ENCODE peak calls at places on chromosome 5, in seven cellular contexts. One of them, this sample, is unnamed.

GRCh38 chr5:156824800-156825199 is 25.3 kb upstream of the PPP1R2B start:
- DNase-seq in psoas muscle: no peak
- DNase-seq in spleen: no peak
- DNase-seq in gastrocnemius medialis: no peak
- DNase-seq in body of pancreas: no peak
- DNase-seq in CD8-positive, alpha-beta T cell: no peak
- DNase-seq in lung: no peak
- DNase-seq in this sample: peak

GRCh38 chr5:74538206-74538661 is 102.3 kb downstream of the ENC1 start:
- DNase-seq in psoas muscle: peak
- DNase-seq in spleen: peak
- DNase-seq in gastrocnemius medialis: peak
- DNase-seq in body of pancreas: peak
- DNase-seq in CD8-positive, alpha-beta T cell: no peak
- DNase-seq in lung: peak
- DNase-seq in this sample: peak

GRCh38 chr5:175378444-175379028 is 65.4 kb downstream of the DRD1 start:
- DNase-seq in psoas muscle: no peak
- DNase-seq in spleen: no peak
- DNase-seq in gastrocnemius medialis: no peak
- DNase-seq in body of pancreas: no peak
- DNase-seq in CD8-positive, alpha-beta T cell: no peak
- DNase-seq in lung: no peak
- DNase-seq in this sample: no peak

GRCh38 chr5:1652873-1653707 is 129.3 kb upstream of the LPCAT1 start:
- DNase-seq in psoas muscle: no peak
- DNase-seq in spleen: no peak
- DNase-seq in gastrocnemius medialis: no peak
- DNase-seq in body of pancreas: no peak
- DNase-seq in CD8-positive, alpha-beta T cell: no peak
- DNase-seq in lung: no peak
- DNase-seq in this sample: no peak

GRCh38 chr5:179126506-179126991 is 66.4 kb downstream of the ZNF354C start:
- DNase-seq in psoas muscle: no peak
- DNase-seq in spleen: peak
- DNase-seq in gastrocnemius medialis: no peak
- DNase-seq in body of pancreas: no peak
- DNase-seq in CD8-positive, alpha-beta T cell: no peak
- DNase-seq in lung: no peak
- DNase-seq in this sample: no peak

GRCh38 chr5:120848883-120849282 is 384.8 kb downstream of the PRR16 start:
- DNase-seq in psoas muscle: no peak
- DNase-seq in spleen: no peak
- DNase-seq in gastrocnemius medialis: no peak
- DNase-seq in body of pancreas: no peak
- DNase-seq in CD8-positive, alpha-beta T cell: no peak
- DNase-seq in lung: no peak
- DNase-seq in this sample: no peak

GRCh38 chr5:1884638-1885475 is 2.1 kb upstream of the IRX4 start:
- DNase-seq in psoas muscle: no peak
- DNase-seq in spleen: no peak
- DNase-seq in gastrocnemius medialis: no peak
- DNase-seq in body of pancreas: no peak
- DNase-seq in CD8-positive, alpha-beta T cell: no peak
- DNase-seq in lung: no peak
- DNase-seq in this sample: no peak

GRCh38 chr5:59587489-59588337 is 305.8 kb downstream of the PDE4D start:
- DNase-seq in psoas muscle: peak
- DNase-seq in spleen: no peak
- DNase-seq in gastrocnemius medialis: peak
- DNase-seq in body of pancreas: peak
- DNase-seq in CD8-positive, alpha-beta T cell: peak
- DNase-seq in lung: peak
- DNase-seq in this sample: peak

GRCh38 chr5:14672508-14673394 is 8.2 kb downstream of the OTULIN start:
- DNase-seq in psoas muscle: no peak
- DNase-seq in spleen: no peak
- DNase-seq in gastrocnemius medialis: no peak
- DNase-seq in body of pancreas: no peak
- DNase-seq in CD8-positive, alpha-beta T cell: no peak
- DNase-seq in lung: no peak
- DNase-seq in this sample: no peak

GRCh38 chr5:329758-330149 is 8.2 kb downstream of the AHRR start:
- DNase-seq in psoas muscle: no peak
- DNase-seq in spleen: no peak
- DNase-seq in gastrocnemius medialis: no peak
- DNase-seq in body of pancreas: no peak
- DNase-seq in CD8-positive, alpha-beta T cell: no peak
- DNase-seq in lung: no peak
- DNase-seq in this sample: no peak

GRCh38 chr5:96036301-96036700 is 74.7 kb upstream of the ELL2 start:
- DNase-seq in psoas muscle: no peak
- DNase-seq in spleen: no peak
- DNase-seq in gastrocnemius medialis: no peak
- DNase-seq in body of pancreas: no peak
- DNase-seq in CD8-positive, alpha-beta T cell: no peak
- DNase-seq in lung: no peak
- DNase-seq in this sample: no peak

GRCh38 chr5:136149891-136150290 is 17.2 kb downstream of the SMAD5 start:
- DNase-seq in psoas muscle: no peak
- DNase-seq in spleen: no peak
- DNase-seq in gastrocnemius medialis: no peak
- DNase-seq in body of pancreas: no peak
- DNase-seq in CD8-positive, alpha-beta T cell: no peak
- DNase-seq in lung: no peak
- DNase-seq in this sample: no peak

GRCh38 chr5:153358315-153358976 is 132.0 kb upstream of the GRIA1 start:
- DNase-seq in psoas muscle: no peak
- DNase-seq in spleen: no peak
- DNase-seq in gastrocnemius medialis: no peak
- DNase-seq in body of pancreas: no peak
- DNase-seq in CD8-positive, alpha-beta T cell: no peak
- DNase-seq in lung: no peak
- DNase-seq in this sample: no peak

GRCh38 chr5:167982-168660 is 23.2 kb upstream of the LRRC14B start:
- DNase-seq in psoas muscle: peak
- DNase-seq in spleen: peak
- DNase-seq in gastrocnemius medialis: no peak
- DNase-seq in body of pancreas: no peak
- DNase-seq in CD8-positive, alpha-beta T cell: no peak
- DNase-seq in lung: no peak
- DNase-seq in this sample: no peak

GRCh38 chr5:157497875-157498611 is 38.0 kb downstream of the NIPAL4 start:
- DNase-seq in psoas muscle: no peak
- DNase-seq in spleen: no peak
- DNase-seq in gastrocnemius medialis: no peak
- DNase-seq in body of pancreas: no peak
- DNase-seq in CD8-positive, alpha-beta T cell: no peak
- DNase-seq in lung: no peak
- DNase-seq in this sample: no peak

GRCh38 chr5:151870820-151871219 is 53.8 kb downstream of the GLRA1 start:
- DNase-seq in psoas muscle: no peak
- DNase-seq in spleen: no peak
- DNase-seq in gastrocnemius medialis: no peak
- DNase-seq in body of pancreas: no peak
- DNase-seq in CD8-positive, alpha-beta T cell: no peak
- DNase-seq in lung: no peak
- DNase-seq in this sample: no peak

GRCh38 chr5:107289030-107289714 is 381.6 kb downstream of the EFNA5 start:
- DNase-seq in psoas muscle: no peak
- DNase-seq in spleen: no peak
- DNase-seq in gastrocnemius medialis: no peak
- DNase-seq in body of pancreas: no peak
- DNase-seq in CD8-positive, alpha-beta T cell: no peak
- DNase-seq in lung: no peak
- DNase-seq in this sample: no peak

GRCh38 chr5:36944607-36945225 is 68.1 kb downstream of the NIPBL start:
- DNase-seq in psoas muscle: no peak
- DNase-seq in spleen: no peak
- DNase-seq in gastrocnemius medialis: no peak
- DNase-seq in body of pancreas: no peak
- DNase-seq in CD8-positive, alpha-beta T cell: no peak
- DNase-seq in lung: no peak
- DNase-seq in this sample: no peak

GRCh38 chr5:91272858-91273257 is 110.3 kb downstream of the ARRDC3 start:
- DNase-seq in psoas muscle: no peak
- DNase-seq in spleen: no peak
- DNase-seq in gastrocnemius medialis: no peak
- DNase-seq in body of pancreas: no peak
- DNase-seq in CD8-positive, alpha-beta T cell: no peak
- DNase-seq in lung: no peak
- DNase-seq in this sample: no peak

GRCh38 chr5:132465095-132465707 is 25.4 kb downstream of the IRF1 start:
- DNase-seq in psoas muscle: no peak
- DNase-seq in spleen: peak
- DNase-seq in gastrocnemius medialis: no peak
- DNase-seq in body of pancreas: no peak
- DNase-seq in CD8-positive, alpha-beta T cell: no peak
- DNase-seq in lung: no peak
- DNase-seq in this sample: no peak

GRCh38 chr5:132462856-132463745 is 27.5 kb downstream of the IRF1 start:
- DNase-seq in psoas muscle: no peak
- DNase-seq in spleen: peak
- DNase-seq in gastrocnemius medialis: no peak
- DNase-seq in body of pancreas: no peak
- DNase-seq in CD8-positive, alpha-beta T cell: no peak
- DNase-seq in lung: no peak
- DNase-seq in this sample: no peak

GRCh38 chr5:132463808-132464154 is 26.8 kb downstream of the IRF1 start:
- DNase-seq in psoas muscle: no peak
- DNase-seq in spleen: no peak
- DNase-seq in gastrocnemius medialis: no peak
- DNase-seq in body of pancreas: no peak
- DNase-seq in CD8-positive, alpha-beta T cell: no peak
- DNase-seq in lung: no peak
- DNase-seq in this sample: no peak

GRCh38 chr5:132466453-132467291 is 23.9 kb downstream of the IRF1 start:
- DNase-seq in psoas muscle: peak
- DNase-seq in spleen: peak
- DNase-seq in gastrocnemius medialis: peak
- DNase-seq in body of pancreas: no peak
- DNase-seq in CD8-positive, alpha-beta T cell: peak
- DNase-seq in lung: peak
- DNase-seq in this sample: no peak

DNA sequence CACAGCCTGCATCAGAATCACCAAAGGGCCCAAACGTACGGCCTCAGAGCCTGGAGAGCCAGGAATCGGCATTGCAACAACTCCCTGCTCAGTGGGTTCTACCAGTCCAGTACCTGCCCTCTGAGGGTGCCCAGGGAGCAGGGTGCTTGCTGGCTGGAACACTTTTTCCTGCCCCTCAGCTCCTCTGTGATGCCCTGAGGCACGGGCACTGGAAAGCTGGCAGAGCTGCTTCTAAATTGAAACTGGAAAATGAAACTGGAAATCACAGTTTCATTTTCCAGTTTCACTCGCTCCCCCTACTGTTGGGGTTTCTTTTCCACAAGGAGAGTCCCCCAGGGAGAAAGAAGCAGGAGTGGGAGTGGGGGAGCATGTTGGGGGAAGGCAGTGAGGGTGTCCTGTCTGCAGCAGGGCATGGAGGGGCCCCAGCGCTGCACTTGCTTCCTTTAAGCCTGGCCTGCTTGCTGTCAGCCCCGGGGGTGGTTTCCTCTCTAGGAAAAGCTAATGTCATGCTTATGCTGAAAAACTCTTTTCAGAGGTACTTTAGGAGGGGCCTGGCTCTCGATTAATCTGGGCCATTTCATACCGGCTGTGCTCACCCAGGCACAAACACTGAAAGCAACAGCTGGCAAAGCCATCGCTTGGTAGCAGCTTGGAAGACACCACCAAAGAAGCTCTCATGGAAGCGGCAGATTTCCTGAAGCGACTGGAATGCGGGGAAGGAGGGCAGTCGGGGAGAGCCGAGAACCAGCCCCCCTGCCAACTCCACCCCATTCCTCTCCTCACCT is 26.2 kb downstream of the IRF1 start:
- DNase-seq in psoas muscle: no peak
- DNase-seq in spleen: peak
- DNase-seq in gastrocnemius medialis: no peak
- DNase-seq in body of pancreas: no peak
- DNase-seq in CD8-positive, alpha-beta T cell: peak
- DNase-seq in lung: no peak
- DNase-seq in this sample: no peak
- H3K4me3 ChIP-seq in psoas muscle: no peak
- H3K4me3 ChIP-seq in spleen: peak
- H3K4me3 ChIP-seq in gastrocnemius medialis: no peak
- H3K4me3 ChIP-seq in body of pancreas: no peak
- H3K4me3 ChIP-seq in CD8-positive, alpha-beta T cell: peak
- H3K4me3 ChIP-seq in lung: no peak
- H3K4me3 ChIP-seq in this sample: no peak

DNA sequence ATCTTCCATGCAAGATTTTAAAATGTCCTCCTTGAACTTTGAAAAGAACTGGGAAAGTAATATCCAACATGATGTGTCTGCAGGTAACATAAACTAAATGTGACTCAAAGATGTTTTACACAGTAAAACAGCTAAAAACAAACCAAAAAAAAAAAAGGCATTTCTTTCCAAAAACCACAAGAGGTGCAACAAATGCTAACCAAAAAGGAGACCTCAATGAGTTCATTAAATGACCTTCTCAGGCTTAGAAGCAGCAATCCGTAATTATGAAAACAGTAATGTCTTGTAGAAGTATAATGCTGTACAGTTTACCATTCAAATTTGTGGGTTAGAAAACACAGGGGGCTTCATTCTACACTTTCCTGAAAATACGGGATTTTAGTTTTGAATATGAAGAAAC is 2.5 kb downstream of the RNF145 start:
- DNase-seq in psoas muscle: no peak
- DNase-seq in spleen: no peak
- DNase-seq in gastrocnemius medialis: no peak
- DNase-seq in body of pancreas: no peak
- DNase-seq in CD8-positive, alpha-beta T cell: no peak
- DNase-seq in lung: no peak
- DNase-seq in this sample: no peak
- H3K4me3 ChIP-seq in psoas muscle: peak
- H3K4me3 ChIP-seq in spleen: peak
- H3K4me3 ChIP-seq in gastrocnemius medialis: peak
- H3K4me3 ChIP-seq in body of pancreas: no peak
- H3K4me3 ChIP-seq in CD8-positive, alpha-beta T cell: peak
- H3K4me3 ChIP-seq in lung: no peak
- H3K4me3 ChIP-seq in this sample: no peak

DNA sequence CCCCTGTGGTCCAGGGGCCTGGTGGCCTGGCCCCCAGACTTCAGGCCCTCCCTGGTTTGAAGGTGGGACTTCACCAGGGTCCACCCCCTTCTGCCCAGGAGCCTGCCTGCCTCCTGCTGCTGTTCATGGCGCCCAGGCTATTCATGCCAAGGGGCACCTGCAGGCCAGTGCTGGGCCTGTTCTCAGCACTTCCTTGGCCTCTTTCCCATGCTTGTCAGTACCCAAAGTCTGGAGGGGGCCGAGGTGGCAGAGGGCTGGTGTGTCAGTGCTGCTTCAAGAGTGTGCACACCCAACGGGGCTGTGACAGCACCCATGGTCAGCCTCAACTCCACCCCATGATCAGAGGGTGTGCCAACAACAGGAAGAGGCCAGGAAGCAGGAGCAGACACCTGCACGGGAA is 7.4 kb upstream of the MTMR12 start:
- DNase-seq in psoas muscle: no peak
- DNase-seq in spleen: no peak
- DNase-seq in gastrocnemius medialis: no peak
- DNase-seq in body of pancreas: no peak
- DNase-seq in CD8-positive, alpha-beta T cell: no peak
- DNase-seq in lung: no peak
- DNase-seq in this sample: no peak
- H3K4me3 ChIP-seq in psoas muscle: no peak
- H3K4me3 ChIP-seq in spleen: no peak
- H3K4me3 ChIP-seq in gastrocnemius medialis: no peak
- H3K4me3 ChIP-seq in body of pancreas: no peak
- H3K4me3 ChIP-seq in CD8-positive, alpha-beta T cell: no peak
- H3K4me3 ChIP-seq in lung: no peak
- H3K4me3 ChIP-seq in this sample: no peak

GRCh38 chr5:124828731-124829130 is 82.3 kb upstream of the ZNF608 start:
- DNase-seq in psoas muscle: no peak
- DNase-seq in spleen: no peak
- DNase-seq in gastrocnemius medialis: no peak
- DNase-seq in body of pancreas: no peak
- DNase-seq in CD8-positive, alpha-beta T cell: no peak
- DNase-seq in lung: no peak
- DNase-seq in this sample: no peak
- H3K4me3 ChIP-seq in psoas muscle: no peak
- H3K4me3 ChIP-seq in spleen: no peak
- H3K4me3 ChIP-seq in gastrocnemius medialis: no peak
- H3K4me3 ChIP-seq in body of pancreas: no peak
- H3K4me3 ChIP-seq in CD8-positive, alpha-beta T cell: no peak
- H3K4me3 ChIP-seq in lung: no peak
- H3K4me3 ChIP-seq in this sample: no peak

This sample was measured in testis.